ENCODE peak calls at places on chromosomes 1 and 21, in four cellular contexts. P is mucosa of descending colon, J is HCT116, A is lower lobe of right lung. E is an unnamed sample.

GRCh38 chr1:16204634-16205332 is 7.7 kb downstream of the ARHGEF19 start:
- ATAC-seq in P (no peak), J (no peak), A (no peak), E (no peak)

GRCh38 chr1:11384170-11384554 is 94.8 kb upstream of the DISP3 start:
- ATAC-seq in P (no peak), J (peak), A (no peak), E (peak)

GRCh38 chr1:189027509-189027908 is 1450.2 kb downstream of the BRINP3 start:
- ATAC-seq in P (no peak), J (no peak), A (no peak), E (no peak)

GRCh38 chr21:42164064-42164789 is 54.7 kb upstream of the ABCG1 start:
- ATAC-seq in P (peak), J (peak), A (peak), E (peak)

GRCh38 chr1:230145953-230146476 is 79.0 kb downstream of the GALNT2 start:
- ATAC-seq in P (peak), J (no peak), A (no peak), E (no peak)

GRCh38 chr1:145837658-145838057 is 7.8 kb upstream of the NUDT17 start:
- ATAC-seq in P (no peak), J (no peak), A (no peak), E (peak)

GRCh38 chr1:207329469-207329868 is 8.0 kb downstream of the CD55 start:
- ATAC-seq in P (no peak), J (no peak), A (no peak), E (no peak)

GRCh38 chr21:21463456-21463855 is 465.2 kb downstream of the NCAM2 start:
- ATAC-seq in P (no peak), J (no peak), A (no peak), E (no peak)

GRCh38 chr1:195766709-195767108 is 841.5 kb downstream of the KCNT2 start:
- ATAC-seq in P (no peak), J (no peak), A (no peak), E (no peak)

GRCh38 chr1:235838021-235838420 is 28.7 kb downstream of the LYST start:
- ATAC-seq in P (no peak), J (no peak), A (no peak), E (no peak)

GRCh38 chr1:51541313-51542050 is 22.4 kb upstream of the EPS15 start:
- ATAC-seq in P (peak), J (peak), A (no peak), E (no peak)

GRCh38 chr1:90534116-90534515 is 183.0 kb downstream of the BARHL2 start:
- ATAC-seq in P (no peak), J (no peak), A (no peak), E (no peak)

GRCh38 chr1:91826649-91827048 is 59.3 kb downstream of the TGFBR3 start:
- ATAC-seq in P (no peak), J (no peak), A (no peak), E (no peak)

GRCh38 chr1:53114090-53114489 is 28.3 kb downstream of the SLC1A7 start:
- ATAC-seq in P (no peak), J (no peak), A (no peak), E (no peak)

GRCh38 chr1:202656951-202657646 is 53.2 kb downstream of the SYT2 start:
- ATAC-seq in P (no peak), J (peak), A (no peak), E (no peak)

GRCh38 chr1:167473761-167474160 is 44.6 kb downstream of the CD247 start:
- ATAC-seq in P (no peak), J (no peak), A (no peak), E (no peak)

GRCh38 chr1:205346956-205347574 is 9.7 kb downstream of the KLHDC8A start:
- ATAC-seq in P (no peak), J (no peak), A (peak), E (peak)

GRCh38 chr1:98316286-98316685 is 345.2 kb upstream of the SNX7 start:
- ATAC-seq in P (peak), J (peak), A (no peak), E (no peak)

GRCh38 chr1:82775402-82776000 is 974.8 kb downstream of the ADGRL2 start:
- ATAC-seq in P (no peak), J (peak), A (peak), E (no peak)

GRCh38 chr21:20259035-20259867 is 739.0 kb upstream of the NCAM2 start:
- ATAC-seq in P (no peak), J (no peak), A (no peak), E (no peak)

GRCh38 chr1:76048194-76048593 is 26.4 kb upstream of the ST6GALNAC3 start:
- ATAC-seq in P (no peak), J (no peak), A (no peak), E (no peak)

GRCh38 chr1:179372160-179372559 is 6.4 kb downstream of the AXDND1 start:
- ATAC-seq in P (no peak), J (no peak), A (no peak), E (no peak)

E was measured in esophagus mucosa.